ENCODE peak calls at places on chromosomes 11 and 22, in five cellular contexts. Z is nephron progenitor cell, Y is upper lobe of right lung, H is neural crest cell, F is adrenal gland. X is an unnamed sample.

GRCh38 chr11:12693485-12694181 is 19.4 kb downstream of the TEAD1 start:
- DNase-seq in Z (no peak), Y (peak; percentile 71), H (no peak), F (peak; percentile 69), X (no peak)

GRCh38 chr22:24427500-24428164 is at the start of gene ADORA2A:
- DNase-seq in Z (no peak), Y (no peak), H (no peak), F (no peak), X (peak; percentile 67)

GRCh38 chr11:128894685-128895084 is 3.5 kb downstream of the KCNJ5 start:
- DNase-seq in Z (no peak), Y (peak; percentile 83), H (no peak), F (peak; percentile 92), X (no peak)

GRCh38 chr11:102773388-102773787 is 7.0 kb downstream of the MMP10 start:
- DNase-seq in Z (no peak), Y (no peak), H (no peak), F (no peak), X (no peak)

GRCh38 chr22:36585841-36586240 is 56.9 kb upstream of the EIF3D start:
- DNase-seq in Z (no peak), Y (no peak), H (no peak), F (no peak), X (no peak)

GRCh38 chr11:8199676-8200075 is 30.9 kb upstream of the RIC3 start:
- DNase-seq in Z (no peak), Y (no peak), H (no peak), F (no peak), X (no peak)

GRCh38 chr11:110323786-110324185 is 27.4 kb upstream of the RDX start:
- DNase-seq in Z (no peak), Y (no peak), H (no peak), F (no peak), X (no peak)

GRCh38 chr22:43845981-43846380 is 16.3 kb downstream of the SULT4A1 start:
- DNase-seq in Z (no peak), Y (peak; percentile 48), H (no peak), F (no peak), X (no peak)

GRCh38 chr22:28375761-28376534 is 303.7 kb downstream of the TTC28 start:
- DNase-seq in Z (no peak), Y (no peak), H (no peak), F (no peak), X (no peak)

GRCh38 chr11:27227744-27228143 is 135.3 kb downstream of the CCDC34 start:
- DNase-seq in Z (no peak), Y (no peak), H (no peak), F (no peak), X (no peak)

GRCh38 chr11:70191495-70192140 is 11.5 kb upstream of the FADD start:
- DNase-seq in Z (peak; percentile 94), Y (peak; percentile 87), H (peak; percentile 84), F (peak; percentile 87), X (peak; percentile 36)

GRCh38 chr11:112195906-112196305 is 20.6 kb downstream of the BCO2 start:
- DNase-seq in Z (no peak), Y (no peak), H (no peak), F (no peak), X (no peak)

GRCh38 chr11:122981388-122982264 is at the start of gene BSX:
- DNase-seq in Z (peak; percentile 95), Y (peak; percentile 78), H (peak; percentile 73), F (peak; percentile 74), X (no peak)

GRCh38 chr22:36565686-36566085 is 36.7 kb upstream of the EIF3D start:
- DNase-seq in Z (no peak), Y (no peak), H (no peak), F (no peak), X (no peak)

GRCh38 chr11:77473801-77474508 is at the start of gene PAK1:
- DNase-seq in Z (peak; percentile 92), Y (peak; percentile 95), H (peak; percentile 86), F (peak; percentile 89), X (peak; percentile 96)

GRCh38 chr11:110022548-110022947 is 70.6 kb upstream of the ZC3H12C start:
- DNase-seq in Z (no peak), Y (no peak), H (no peak), F (no peak), X (no peak)

GRCh38 chr22:45518580-45518991 is 15.9 kb downstream of the FBLN1 start:
- DNase-seq in Z (no peak), Y (no peak), H (no peak), F (no peak), X (no peak)

GRCh38 chr11:45146072-45147016 is at the start of gene PRDM11:
- DNase-seq in Z (peak; percentile 66), Y (peak; percentile 90), H (peak; percentile 46), F (peak; percentile 85), X (peak; percentile 56)

GRCh38 chr22:21709688-21710087 is 25.9 kb downstream of the YPEL1 start:
- DNase-seq in Z (no peak), Y (no peak), H (no peak), F (no peak), X (no peak)

GRCh38 chr11:64649304-64649703 is 58.3 kb downstream of the SLC22A12 start:
- DNase-seq in Z (peak; percentile 56), Y (no peak), H (no peak), F (peak; percentile 29), X (no peak)

GRCh38 chr22:41479671-41480396 is 10.9 kb downstream of the ACO2 start:
- DNase-seq in Z (no peak), Y (no peak), H (peak; percentile 12), F (no peak), X (no peak)

GRCh38 chr11:11209967-11210366 is 143.1 kb downstream of the CSNK2A3 start:
- DNase-seq in Z (no peak), Y (no peak), H (no peak), F (no peak), X (no peak)

GRCh38 chr22:50064453-50064852 is 6.4 kb upstream of the TTLL8 start:
- DNase-seq in Z (no peak), Y (no peak), H (no peak), F (no peak), X (no peak)

GRCh38 chr11:80873309-80873999 is 1432.6 kb upstream of the TENM4 start:
- DNase-seq in Z (no peak), Y (no peak), H (no peak), F (no peak), X (no peak)

GRCh38 chr11:131092469-131092868 is 176.2 kb upstream of the SNX19 start:
- DNase-seq in Z (no peak), Y (no peak), H (no peak), F (no peak), X (no peak)

GRCh38 chr11:134678744-134679143 is 266.7 kb upstream of the B3GAT1 start:
- DNase-seq in Z (no peak), Y (no peak), H (no peak), F (no peak), X (no peak)

GRCh38 chr11:77082838-77083552 is 16.2 kb downstream of the CAPN5 start:
- DNase-seq in Z (no peak), Y (peak; percentile 66), H (no peak), F (peak; percentile 73), X (peak; percentile 40)

GRCh38 chr22:28408702-28409101 is 270.9 kb downstream of the TTC28 start:
- DNase-seq in Z (no peak), Y (no peak), H (no peak), F (no peak), X (no peak)

GRCh38 chr22:43749473-43749872 is 62.6 kb downstream of the EFCAB6 start:
- DNase-seq in Z (no peak), Y (no peak), H (no peak), F (no peak), X (no peak)

GRCh38 chr22:28142361-28142801 is 223.3 kb upstream of the PITPNB start:
- DNase-seq in Z (peak; percentile 8), Y (no peak), H (no peak), F (peak; percentile 23), X (no peak)

GRCh38 chr11:20367313-20367948 is 3.9 kb downstream of the HTATIP2 start:
- DNase-seq in Z (no peak), Y (no peak), H (no peak), F (peak; percentile 86), X (no peak)

GRCh38 chr22:39332441-39333064 is 13.1 kb upstream of the RPL3 start:
- DNase-seq in Z (no peak), Y (no peak), H (no peak), F (peak; percentile 31), X (no peak)

GRCh38 chr11:124069429-124070401 is 28.6 kb upstream of the OR10G7 start:
- DNase-seq in Z (peak; percentile 63), Y (peak; percentile 75), H (peak; percentile 40), F (peak; percentile 51), X (no peak)

GRCh38 chr11:101553891-101554292 is 29.9 kb downstream of the TRPC6 start:
- DNase-seq in Z (no peak), Y (no peak), H (no peak), F (no peak), X (no peak)

GRCh38 chr11:126723665-126724045 is 276.9 kb downstream of the KIRREL3 start:
- DNase-seq in Z (no peak), Y (no peak), H (no peak), F (no peak), X (no peak)

GRCh38 chr11:124152770-124153407 is 30.3 kb upstream of the OR10D3 start:
- DNase-seq in Z (no peak), Y (no peak), H (no peak), F (no peak), X (no peak)

GRCh38 chr11:72353861-72354260 is 80.5 kb downstream of the CLPB start:
- DNase-seq in Z (no peak), Y (no peak), H (no peak), F (peak; percentile 21), X (no peak)
- TF ChIP-seq CTCF in Z (no peak), Y (no peak), H (peak; percentile 14), F (no peak), X (no peak)

GRCh38 chr22:48574776-48575566 is 1252.7 kb downstream of the BRD1 start:
- DNase-seq in Z (peak; percentile 86), Y (peak; percentile 81), H (peak; percentile 73), F (no peak), X (no peak)

GRCh38 chr22:48575567-48576332 is 1251.9 kb downstream of the BRD1 start:
- DNase-seq in Z (peak; percentile 41), Y (no peak), H (no peak), F (no peak), X (no peak)

GRCh38 chr22:48570912-48571311 is 1256.8 kb downstream of the BRD1 start:
- DNase-seq in Z (no peak), Y (no peak), H (no peak), F (no peak), X (no peak)

GRCh38 chr22:48573766-48574165 is 1253.9 kb downstream of the BRD1 start:
- DNase-seq in Z (no peak), Y (no peak), H (no peak), F (no peak), X (no peak)

GRCh38 chr22:48572951-48573350 is 1254.7 kb downstream of the BRD1 start:
- DNase-seq in Z (no peak), Y (no peak), H (no peak), F (no peak), X (no peak)
- TF ChIP-seq CTCF in Z (no peak), Y (no peak), H (no peak), F (no peak), X (no peak)

GRCh38 chr11:118997627-118998387 is at the start of gene CENATAC:
- DNase-seq in Z (peak; percentile 98), Y (peak; percentile 99), H (peak; percentile 96), F (peak; percentile 96), X (peak; percentile 91)
- TF ChIP-seq CTCF in Z (no peak), Y (peak; percentile 24), H (no peak), F (peak; percentile 16), X (no peak)

GRCh38 chr22:35043251-35043931 is 22.6 kb upstream of the ISX start:
- DNase-seq in Z (no peak), Y (no peak), H (no peak), F (no peak), X (no peak)
- TF ChIP-seq CTCF in Z (no peak), Y (no peak), H (no peak), F (no peak), X (no peak)

X was measured in natural killer cell.